ENCODE peak calls at places on chromosomes 6 and 20, in seven cellular contexts. G is GM10248, Y is AG09309, E is cardiac fibroblast, D is sigmoid colon, A is mucosa of descending colon, M is fibroblast of pulmonary artery. P is an unnamed sample.

GRCh38 chr20:63351811-63352591 is 9.1 kb downstream of the CHRNA4 start:
- DNase-seq in G (no peak), Y (no peak), E (no peak), D (no peak), A (no peak), M (no peak), P (peak)

GRCh38 chr6:21409231-21409630 is 184.3 kb upstream of the SOX4 start:
- DNase-seq in G (no peak), Y (no peak), E (no peak), D (no peak), A (no peak), M (no peak), P (no peak)

GRCh38 chr6:124436803-124437202 is 525.4 kb upstream of the RNF217 start:
- DNase-seq in G (no peak), Y (no peak), E (no peak), D (no peak), A (no peak), M (no peak), P (no peak)

GRCh38 chr6:12392490-12392889 is 102.3 kb downstream of the EDN1 start:
- DNase-seq in G (no peak), Y (no peak), E (no peak), D (no peak), A (no peak), M (no peak), P (no peak)

GRCh38 chr6:147161974-147162495 is 42.2 kb upstream of the STXBP5 start:
- DNase-seq in G (no peak), Y (no peak), E (peak), D (no peak), A (peak), M (peak), P (no peak)

GRCh38 chr6:53728570-53729194 is 63.1 kb upstream of the KLHL31 start:
- DNase-seq in G (peak), Y (no peak), E (peak), D (no peak), A (peak), M (peak), P (no peak)

GRCh38 chr6:14758421-14759043 is 487.3 kb upstream of the JARID2 start:
- DNase-seq in G (no peak), Y (no peak), E (peak), D (no peak), A (no peak), M (no peak), P (no peak)

GRCh38 chr6:149031545-149032317 is 284.9 kb downstream of the UST start:
- DNase-seq in G (no peak), Y (no peak), E (peak), D (no peak), A (no peak), M (peak), P (no peak)

GRCh38 chr20:53736757-53737403 is 143.2 kb upstream of the ZNF217 start:
- DNase-seq in G (peak), Y (no peak), E (peak), D (no peak), A (peak), M (peak), P (no peak)

GRCh38 chr6:4967301-4968030 is 36.4 kb downstream of the RPP40 start:
- DNase-seq in G (no peak), Y (no peak), E (peak), D (no peak), A (no peak), M (peak), P (no peak)

GRCh38 chr20:21503345-21503744 is 10.5 kb downstream of the NKX2-2 start:
- DNase-seq in G (peak), Y (peak), E (peak), D (no peak), A (no peak), M (no peak), P (no peak)

GRCh38 chr6:157267654-157268053 is 55.7 kb downstream of the TMEM242 start:
- DNase-seq in G (no peak), Y (no peak), E (no peak), D (peak), A (no peak), M (no peak), P (no peak)

GRCh38 chr6:43517503-43518357 is 841 bp downstream of the POLR1C start:
- DNase-seq in G (no peak), Y (no peak), E (no peak), D (no peak), A (no peak), M (no peak), P (no peak)

GRCh38 chr6:4848382-4849068 is 72.3 kb downstream of the CDYL start:
- DNase-seq in G (no peak), Y (no peak), E (peak), D (no peak), A (peak), M (peak), P (no peak)

GRCh38 chr20:58352454-58352853 is 36.6 kb upstream of the VAPB start:
- DNase-seq in G (no peak), Y (no peak), E (no peak), D (no peak), A (no peak), M (no peak), P (no peak)

GRCh38 chr20:51749674-51750036 is 18.5 kb downstream of the ATP9A start:
- DNase-seq in G (no peak), Y (no peak), E (peak), D (no peak), A (no peak), M (peak), P (no peak)

GRCh38 chr6:15329154-15329781 is 83.4 kb downstream of the JARID2 start:
- DNase-seq in G (no peak), Y (peak), E (peak), D (no peak), A (no peak), M (peak), P (no peak)

GRCh38 chr20:48932375-48932941 is 10.9 kb downstream of the ARFGEF2 start:
- DNase-seq in G (no peak), Y (no peak), E (peak), D (no peak), A (no peak), M (no peak), P (no peak)

DNA sequence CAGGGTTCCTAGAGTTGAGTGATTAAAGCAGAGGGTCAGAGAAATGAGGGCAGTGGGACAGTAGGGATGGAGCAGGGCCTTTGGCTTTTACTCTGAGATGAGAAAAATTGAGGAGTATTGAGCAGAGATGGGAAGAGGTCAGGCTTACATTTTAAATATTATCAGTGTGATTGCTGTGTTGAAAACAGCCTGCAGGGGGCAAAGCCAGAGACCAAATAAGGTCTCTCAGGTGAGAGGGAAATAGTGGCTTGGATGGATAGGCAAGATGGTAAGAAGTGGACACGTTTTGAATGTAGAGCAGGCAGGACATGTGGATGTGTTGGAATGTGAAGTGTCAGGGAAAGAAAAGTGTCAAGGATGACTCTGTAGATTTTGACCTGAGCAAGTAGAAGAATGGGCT is 105.0 kb upstream of the MAP3K7 start:
- DNase-seq in G (no peak), Y (no peak), E (no peak), D (no peak), A (no peak), M (no peak), P (no peak)
- TF ChIP-seq CTCF in G (peak), Y (peak), E (no peak), D (no peak), A (no peak), M (no peak), P (no peak)

DNA sequence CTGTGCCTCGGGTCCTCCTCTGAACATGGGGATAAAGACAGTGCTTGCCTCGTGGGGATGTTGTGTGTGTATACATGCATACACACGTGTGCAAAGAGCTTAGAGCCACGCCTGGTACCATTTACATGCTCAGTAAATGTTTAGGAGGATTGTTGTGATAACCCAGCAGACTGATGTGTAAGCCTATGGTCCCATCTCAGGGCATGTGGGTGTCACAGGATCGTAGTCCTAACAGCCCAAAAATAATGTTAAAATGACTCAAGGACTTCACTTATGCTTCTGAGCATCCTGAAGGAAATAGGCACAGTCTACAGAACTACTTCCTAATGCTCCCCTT is 12.4 kb upstream of the BPI start:
- DNase-seq in G (no peak), Y (no peak), E (no peak), D (no peak), A (no peak), M (no peak), P (no peak)
- TF ChIP-seq CTCF in G (no peak), Y (no peak), E (no peak), D (no peak), A (no peak), M (no peak), P (no peak)

DNA sequence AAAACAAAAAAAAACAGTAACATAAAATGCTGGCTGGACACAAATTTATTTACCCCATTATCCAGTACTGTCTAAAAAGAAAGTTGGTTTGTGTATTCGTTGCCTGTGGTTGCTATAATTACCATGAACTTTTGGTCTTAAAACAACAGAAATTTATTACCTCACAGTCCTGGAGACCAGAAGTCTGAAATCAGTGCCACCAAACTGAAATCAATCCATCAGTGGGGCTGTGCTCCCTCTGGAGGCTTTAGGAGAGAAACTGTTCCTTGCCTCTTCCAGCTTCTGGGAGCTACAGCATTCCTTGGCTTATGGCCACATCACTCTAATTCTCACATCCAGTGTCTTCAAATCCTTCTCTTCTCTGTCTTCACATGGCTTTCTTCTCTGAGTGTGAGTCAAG is 79.4 kb downstream of the SNX5 start:
- DNase-seq in G (no peak), Y (no peak), E (peak), D (no peak), A (no peak), M (peak), P (no peak)
- TF ChIP-seq CTCF in G (no peak), Y (no peak), E (peak), D (no peak), A (no peak), M (peak), P (no peak)

GRCh38 chr20:18717062-18717461 is 96.5 kb upstream of the SCP2D1 start:
- DNase-seq in G (no peak), Y (no peak), E (no peak), D (no peak), A (no peak), M (no peak), P (no peak)

GRCh38 chr20:18719426-18719825 is 94.2 kb upstream of the SCP2D1 start:
- DNase-seq in G (no peak), Y (no peak), E (peak), D (no peak), A (no peak), M (peak), P (no peak)

GRCh38 chr20:18715564-18715963 is 98.0 kb upstream of the SCP2D1 start:
- DNase-seq in G (no peak), Y (no peak), E (no peak), D (no peak), A (no peak), M (no peak), P (no peak)

GRCh38 chr20:18721716-18722115 is 91.9 kb upstream of the SCP2D1 start:
- DNase-seq in G (no peak), Y (no peak), E (no peak), D (no peak), A (no peak), M (no peak), P (no peak)

DNA sequence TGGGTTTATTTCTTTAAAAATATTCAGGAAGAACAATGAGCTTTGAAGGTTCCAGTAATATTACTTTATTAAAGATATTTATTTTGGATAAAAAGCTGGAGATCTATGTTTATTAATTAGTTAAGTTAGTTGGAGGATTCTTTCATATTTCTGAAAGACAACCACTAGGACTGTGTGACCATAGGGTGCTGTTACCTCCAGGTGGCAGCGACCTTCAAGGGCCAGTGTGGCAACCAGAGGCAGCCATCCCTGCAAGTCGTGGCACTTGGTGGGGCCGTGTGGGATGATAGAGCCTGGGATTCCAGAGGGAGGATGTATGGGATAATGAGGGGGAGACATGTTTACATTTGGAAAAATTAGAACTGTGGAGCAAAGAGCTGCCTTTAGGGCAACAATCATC is 95.5 kb upstream of the SCP2D1 start:
- DNase-seq in G (no peak), Y (no peak), E (no peak), D (no peak), A (no peak), M (no peak), P (no peak)
- TF ChIP-seq CTCF in G (peak), Y (no peak), E (no peak), D (no peak), A (no peak), M (no peak), P (no peak)

DNA sequence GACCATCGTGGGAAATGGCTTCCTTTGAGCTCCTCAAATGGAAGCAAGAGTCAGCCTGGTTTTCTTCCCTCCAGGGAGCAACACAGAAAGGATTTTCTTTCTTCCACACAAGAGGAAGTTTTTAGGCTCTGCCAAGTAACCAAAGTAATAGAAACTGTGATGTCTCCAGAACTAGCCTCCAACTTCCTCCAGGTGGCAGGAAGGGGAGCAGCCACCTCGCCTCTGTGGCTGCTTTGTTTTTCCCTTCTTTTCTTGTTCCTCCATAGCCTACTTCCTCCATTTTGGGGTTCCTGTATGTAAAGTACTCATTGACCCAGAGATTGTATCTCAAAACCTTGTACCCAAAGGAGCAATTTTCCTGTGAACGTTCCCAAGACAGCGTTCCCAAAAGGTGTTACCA is 32.7 kb upstream of the CCR6 start:
- DNase-seq in G (no peak), Y (no peak), E (no peak), D (no peak), A (no peak), M (no peak), P (no peak)
- TF ChIP-seq CTCF in G (no peak), Y (no peak), E (no peak), D (no peak), A (no peak), M (no peak), P (no peak)

GRCh38 chr20:41133709-41134361 is 3.5 kb upstream of the PLCG1 start:
- DNase-seq in G (peak), Y (no peak), E (no peak), D (no peak), A (no peak), M (no peak), P (no peak)

GRCh38 chr20:41135888-41136243 is 1.5 kb upstream of the PLCG1 start:
- DNase-seq in G (no peak), Y (no peak), E (no peak), D (no peak), A (no peak), M (no peak), P (no peak)

GRCh38 chr20:41136336-41136694 is 1.0 kb upstream of the PLCG1 start:
- DNase-seq in G (peak), Y (no peak), E (no peak), D (no peak), A (peak), M (no peak), P (no peak)

GRCh38 chr20:41134362-41135186 is 2.8 kb upstream of the PLCG1 start:
- DNase-seq in G (no peak), Y (no peak), E (no peak), D (no peak), A (no peak), M (no peak), P (no peak)

DNA sequence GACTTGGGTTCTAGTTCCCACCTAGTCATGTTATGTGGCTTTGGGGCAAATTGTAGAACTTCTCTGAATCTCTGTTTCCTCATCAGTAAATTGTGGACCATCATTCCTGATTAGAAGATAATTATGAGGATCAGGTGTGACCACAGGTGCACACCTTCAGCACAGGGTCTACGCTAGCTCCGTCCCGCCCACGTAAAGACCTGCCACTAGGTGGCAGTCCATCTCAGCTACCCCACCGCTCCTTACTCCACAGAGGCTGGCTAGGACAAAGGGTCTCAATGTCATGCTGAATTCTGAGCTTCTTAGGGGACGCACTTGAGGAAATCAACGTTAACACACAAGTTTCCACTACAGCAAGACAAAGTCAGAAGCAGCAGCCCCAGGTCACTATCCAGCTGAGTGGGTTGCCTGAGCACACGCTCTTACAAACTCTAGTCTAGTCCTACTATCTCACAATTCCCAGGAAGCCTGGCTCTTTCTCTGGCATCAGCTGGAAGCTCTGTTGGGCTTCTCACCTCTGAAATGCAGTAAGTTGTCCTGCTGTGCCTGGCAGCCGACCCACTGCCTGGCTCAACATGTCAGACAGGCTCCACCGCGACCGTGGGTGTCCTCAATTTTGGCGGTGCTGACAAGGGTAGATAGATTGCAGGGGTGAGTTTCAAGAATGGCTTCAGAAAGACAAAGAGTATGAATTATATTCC is 2.0 kb upstream of the PLCG1 start:
- DNase-seq in G (peak), Y (no peak), E (peak), D (no peak), A (peak), M (peak), P (no peak)
- TF ChIP-seq CTCF in G (peak), Y (peak), E (peak), D (peak), A (peak), M (peak), P (peak)

GRCh38 chr6:61810047-61810446 is 476.0 kb downstream of the KHDRBS2 start:
- DNase-seq in G (no peak), Y (no peak), E (no peak), D (no peak), A (no peak), M (no peak), P (no peak)

GRCh38 chr6:61809004-61809595 is 476.9 kb downstream of the KHDRBS2 start:
- DNase-seq in G (peak), Y (no peak), E (peak), D (no peak), A (peak), M (peak), P (no peak)
- TF ChIP-seq CTCF in G (peak), Y (peak), E (peak), D (no peak), A (no peak), M (peak), P (peak)

P was measured in kidney.